ENCODE peak calls at places on chromosome 12, in seven cellular contexts. One of them, this sample, is unnamed.

GRCh38 chr12:89697256-89697655 is 11.4 kb downstream of the ATP2B1 start:
- DNase-seq in A549: no peak
- DNase-seq in heart right ventricle: no peak
- DNase-seq in RWPE2: no peak
- DNase-seq in foreskin keratinocyte: no peak
- DNase-seq in AG04450: no peak
- DNase-seq in H9: no peak
- DNase-seq in this sample: no peak

GRCh38 chr12:8697476-8698131 is at the start of gene RIMKLB:
- DNase-seq in A549: peak
- DNase-seq in heart right ventricle: peak
- DNase-seq in RWPE2: peak
- DNase-seq in foreskin keratinocyte: peak
- DNase-seq in AG04450: no peak
- DNase-seq in H9: peak
- DNase-seq in this sample: peak

GRCh38 chr12:14768823-14769405 is 34.4 kb downstream of the WBP11 start:
- DNase-seq in A549: no peak
- DNase-seq in heart right ventricle: no peak
- DNase-seq in RWPE2: no peak
- DNase-seq in foreskin keratinocyte: peak
- DNase-seq in AG04450: no peak
- DNase-seq in H9: peak
- DNase-seq in this sample: no peak

GRCh38 chr12:121801601-121802484 is 2.0 kb upstream of the SETD1B start:
- DNase-seq in A549: no peak
- DNase-seq in heart right ventricle: no peak
- DNase-seq in RWPE2: no peak
- DNase-seq in foreskin keratinocyte: peak
- DNase-seq in AG04450: no peak
- DNase-seq in H9: peak
- DNase-seq in this sample: no peak

GRCh38 chr12:63353559-63353958 is 202.6 kb upstream of the AVPR1A start:
- DNase-seq in A549: no peak
- DNase-seq in heart right ventricle: no peak
- DNase-seq in RWPE2: no peak
- DNase-seq in foreskin keratinocyte: peak
- DNase-seq in AG04450: no peak
- DNase-seq in H9: no peak
- DNase-seq in this sample: no peak

GRCh38 chr12:123571343-123571813 is 13.0 kb upstream of the TMED2 start:
- DNase-seq in A549: peak
- DNase-seq in heart right ventricle: peak
- DNase-seq in RWPE2: no peak
- DNase-seq in foreskin keratinocyte: peak
- DNase-seq in AG04450: peak
- DNase-seq in H9: peak
- DNase-seq in this sample: peak

GRCh38 chr12:121787063-121787774 is 6.3 kb downstream of the RHOF start:
- DNase-seq in A549: no peak
- DNase-seq in heart right ventricle: no peak
- DNase-seq in RWPE2: no peak
- DNase-seq in foreskin keratinocyte: no peak
- DNase-seq in AG04450: no peak
- DNase-seq in H9: no peak
- DNase-seq in this sample: peak

GRCh38 chr12:20376984-20377383 is 8.6 kb downstream of the PDE3A start:
- DNase-seq in A549: no peak
- DNase-seq in heart right ventricle: no peak
- DNase-seq in RWPE2: no peak
- DNase-seq in foreskin keratinocyte: peak
- DNase-seq in AG04450: no peak
- DNase-seq in H9: no peak
- DNase-seq in this sample: no peak

GRCh38 chr12:108525681-108526080 is 10.6 kb downstream of the FICD start:
- DNase-seq in A549: no peak
- DNase-seq in heart right ventricle: no peak
- DNase-seq in RWPE2: no peak
- DNase-seq in foreskin keratinocyte: no peak
- DNase-seq in AG04450: no peak
- DNase-seq in H9: no peak
- DNase-seq in this sample: no peak

DNA sequence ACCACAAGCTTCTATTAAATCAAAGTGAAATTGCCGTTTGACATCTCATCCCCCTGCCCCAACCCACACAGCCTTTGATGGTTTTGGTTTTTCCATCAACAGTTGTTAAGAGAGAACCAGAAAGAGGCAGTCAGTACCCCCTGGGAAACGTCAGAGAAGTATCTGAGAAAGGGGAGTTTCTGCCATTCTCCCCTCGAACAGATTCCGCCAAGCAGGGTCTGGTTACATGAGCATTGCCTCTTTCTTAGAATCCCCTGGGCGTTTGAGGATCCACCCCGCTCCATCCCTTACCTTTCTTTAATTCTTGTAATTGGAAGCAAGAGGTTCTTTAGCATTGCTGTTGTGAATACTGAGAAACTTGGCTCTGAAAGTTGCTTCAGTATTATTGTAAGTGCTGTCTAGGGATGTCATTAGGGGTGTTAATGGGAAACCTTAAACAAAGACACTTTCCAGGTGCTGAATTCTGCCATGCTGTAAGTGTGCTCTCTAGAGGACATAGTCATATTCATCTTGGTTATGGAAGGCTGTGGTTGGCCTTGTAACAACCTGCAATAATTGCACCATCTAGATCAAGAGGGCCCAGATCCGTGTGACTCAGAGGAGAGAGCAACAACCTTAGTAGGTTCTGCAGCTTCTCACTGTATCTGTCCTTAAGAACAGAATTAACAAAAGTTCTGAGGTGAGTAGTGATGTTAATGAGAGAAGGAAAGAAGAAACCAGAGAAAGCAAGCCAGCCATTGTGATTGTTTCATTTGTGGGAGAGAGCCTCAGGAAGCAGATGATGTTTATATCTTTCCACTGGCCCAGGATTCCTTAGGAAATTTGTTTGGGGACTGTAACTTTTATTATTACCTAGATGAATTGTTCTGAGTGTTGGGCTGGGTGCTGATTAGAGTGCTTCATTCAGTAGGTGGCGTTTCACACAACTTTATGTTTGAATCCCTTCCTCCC is 8.9 kb downstream of the TMBIM6 start:
- DNase-seq in A549: no peak
- DNase-seq in heart right ventricle: no peak
- DNase-seq in RWPE2: no peak
- DNase-seq in foreskin keratinocyte: peak
- DNase-seq in AG04450: no peak
- DNase-seq in H9: no peak
- DNase-seq in this sample: no peak
- TF ChIP-seq CTCF in A549: no peak
- TF ChIP-seq CTCF in heart right ventricle: no peak
- TF ChIP-seq CTCF in RWPE2: peak
- TF ChIP-seq CTCF in foreskin keratinocyte: peak
- TF ChIP-seq CTCF in AG04450: no peak
- TF ChIP-seq CTCF in H9: no peak
- TF ChIP-seq CTCF in this sample: no peak

GRCh38 chr12:109948382-109948781 is 47.8 kb downstream of the GIT2 start:
- DNase-seq in A549: no peak
- DNase-seq in heart right ventricle: no peak
- DNase-seq in RWPE2: no peak
- DNase-seq in foreskin keratinocyte: no peak
- DNase-seq in AG04450: no peak
- DNase-seq in H9: no peak
- DNase-seq in this sample: no peak

GRCh38 chr12:109949089-109949488 is 47.1 kb downstream of the GIT2 start:
- DNase-seq in A549: no peak
- DNase-seq in heart right ventricle: peak
- DNase-seq in RWPE2: no peak
- DNase-seq in foreskin keratinocyte: no peak
- DNase-seq in AG04450: peak
- DNase-seq in H9: no peak
- DNase-seq in this sample: no peak

GRCh38 chr12:109946913-109947312 is 46.8 kb downstream of the TCHP start:
- DNase-seq in A549: no peak
- DNase-seq in heart right ventricle: no peak
- DNase-seq in RWPE2: no peak
- DNase-seq in foreskin keratinocyte: no peak
- DNase-seq in AG04450: no peak
- DNase-seq in H9: no peak
- DNase-seq in this sample: no peak

GRCh38 chr12:109946505-109946904 is 46.4 kb downstream of the TCHP start:
- DNase-seq in A549: no peak
- DNase-seq in heart right ventricle: peak
- DNase-seq in RWPE2: no peak
- DNase-seq in foreskin keratinocyte: no peak
- DNase-seq in AG04450: no peak
- DNase-seq in H9: peak
- DNase-seq in this sample: no peak

GRCh38 chr12:109947511-109947910 is 47.4 kb downstream of the TCHP start:
- DNase-seq in A549: no peak
- DNase-seq in heart right ventricle: no peak
- DNase-seq in RWPE2: no peak
- DNase-seq in foreskin keratinocyte: no peak
- DNase-seq in AG04450: no peak
- DNase-seq in H9: no peak
- DNase-seq in this sample: no peak
- H3K27ac ChIP-seq in A549: no peak
- H3K27ac ChIP-seq in heart right ventricle: peak
- H3K27ac ChIP-seq in RWPE2: no peak
- H3K27ac ChIP-seq in foreskin keratinocyte: no peak
- H3K27ac ChIP-seq in AG04450: peak
- H3K27ac ChIP-seq in H9: no peak
- H3K27ac ChIP-seq in this sample: no peak

GRCh38 chr12:31705651-31706050 is 23.2 kb downstream of the AMN1 start:
- DNase-seq in A549: no peak
- DNase-seq in heart right ventricle: no peak
- DNase-seq in RWPE2: no peak
- DNase-seq in foreskin keratinocyte: no peak
- DNase-seq in AG04450: no peak
- DNase-seq in H9: no peak
- DNase-seq in this sample: no peak

DNA sequence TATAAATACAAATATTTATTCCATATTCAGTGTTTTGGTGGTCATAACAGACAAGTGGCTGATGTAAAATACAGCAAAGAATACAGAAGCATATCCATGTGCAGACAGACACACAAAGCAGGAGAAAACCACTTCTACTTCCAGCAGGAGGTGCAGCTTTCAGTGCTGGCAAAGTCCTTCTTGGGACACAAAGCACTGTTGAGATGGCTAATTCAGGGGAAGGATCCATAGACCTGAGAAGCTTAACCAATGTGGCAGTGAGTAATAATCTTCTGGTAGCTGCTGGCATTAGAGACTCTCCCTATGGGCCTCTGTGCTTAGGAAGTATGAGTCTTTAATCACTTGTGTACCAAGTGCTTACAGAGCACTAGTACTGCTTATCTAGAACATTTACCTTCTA is 26.8 kb downstream of the AMN1 start:
- DNase-seq in A549: no peak
- DNase-seq in heart right ventricle: no peak
- DNase-seq in RWPE2: no peak
- DNase-seq in foreskin keratinocyte: peak
- DNase-seq in AG04450: no peak
- DNase-seq in H9: peak
- DNase-seq in this sample: no peak
- TF ChIP-seq CTCF in A549: peak
- TF ChIP-seq CTCF in heart right ventricle: peak
- TF ChIP-seq CTCF in RWPE2: peak
- TF ChIP-seq CTCF in foreskin keratinocyte: peak
- TF ChIP-seq CTCF in AG04450: peak
- TF ChIP-seq CTCF in H9: peak
- TF ChIP-seq CTCF in this sample: no peak

GRCh38 chr12:51850081-51850932 is 1.8 kb upstream of the FIGNL2 start:
- DNase-seq in A549: no peak
- DNase-seq in heart right ventricle: no peak
- DNase-seq in RWPE2: no peak
- DNase-seq in foreskin keratinocyte: no peak
- DNase-seq in AG04450: no peak
- DNase-seq in H9: no peak
- DNase-seq in this sample: no peak
- H3K27ac ChIP-seq in A549: no peak
- H3K27ac ChIP-seq in heart right ventricle: peak
- H3K27ac ChIP-seq in RWPE2: no peak
- H3K27ac ChIP-seq in foreskin keratinocyte: no peak
- H3K27ac ChIP-seq in AG04450: no peak
- H3K27ac ChIP-seq in H9: no peak
- H3K27ac ChIP-seq in this sample: peak

DNA sequence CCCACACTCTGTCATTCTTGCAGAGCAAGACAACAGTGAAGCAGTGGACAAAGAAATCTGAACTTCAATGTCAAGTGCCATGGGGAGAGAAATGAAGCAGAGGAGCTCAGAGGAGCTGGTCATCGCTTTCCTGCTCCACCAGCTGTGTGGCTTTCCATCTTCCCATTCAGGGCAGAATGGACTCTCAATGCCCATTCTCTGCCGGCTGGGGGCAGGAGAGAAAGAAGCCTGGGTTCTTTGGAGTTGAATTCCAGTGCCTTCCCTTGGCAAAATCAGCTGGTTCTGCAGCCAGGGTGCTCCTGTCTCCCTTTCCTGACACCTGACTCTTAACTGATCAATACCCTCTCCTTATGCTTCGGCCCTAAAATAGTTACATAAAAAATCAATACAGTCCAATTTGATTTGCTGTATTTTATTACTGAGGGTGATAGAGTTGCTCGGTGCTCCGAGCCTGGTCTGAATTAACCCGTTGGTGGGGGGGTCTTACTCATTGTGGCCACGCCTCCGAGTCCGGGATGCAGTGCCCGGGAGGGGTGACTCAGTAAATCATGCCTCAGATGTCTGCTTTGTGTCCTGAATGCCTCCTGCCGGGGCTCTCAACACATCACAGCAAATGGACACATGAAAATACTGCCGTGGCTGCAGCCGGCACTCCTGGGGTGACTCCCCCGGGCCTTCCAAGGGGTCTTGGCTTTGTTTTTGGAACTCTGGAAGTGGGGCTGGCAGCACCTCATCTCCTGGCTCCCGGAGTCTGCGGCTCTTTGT is 128.7 kb downstream of the AACS start:
- DNase-seq in A549: peak
- DNase-seq in heart right ventricle: no peak
- DNase-seq in RWPE2: no peak
- DNase-seq in foreskin keratinocyte: peak
- DNase-seq in AG04450: no peak
- DNase-seq in H9: peak
- DNase-seq in this sample: no peak
- TF ChIP-seq CTCF in A549: no peak
- TF ChIP-seq CTCF in heart right ventricle: no peak
- TF ChIP-seq CTCF in RWPE2: no peak
- TF ChIP-seq CTCF in foreskin keratinocyte: no peak
- TF ChIP-seq CTCF in AG04450: no peak
- TF ChIP-seq CTCF in H9: peak
- TF ChIP-seq CTCF in this sample: no peak

This sample was measured in kidney.